ENCODE peak calls at places on chromosomes 7 and 10, in five cellular contexts. U, W, G, H and P are unnamed samples. For H3K4me1, the result is how much of the 10 kb centered on the place peaks cover.

GRCh38 chr7:115775981-115776380 is 254.6 kb downstream of the TFEC start:
- DNase-seq in U (no peak), W (peak), G (no peak), H (no peak), P (no peak)

GRCh38 chr7:138814806-138815332 is 16.9 kb upstream of the ATP6V0A4 start:
- DNase-seq in U (peak), W (no peak), G (no peak), H (no peak), P (no peak)

GRCh38 chr7:11760372-11760771 is 71.6 kb downstream of the THSD7A start:
- DNase-seq in U (peak), W (no peak), G (no peak), H (no peak), P (peak)

GRCh38 chr10:28587270-28587969 is 54.5 kb downstream of the WAC start:
- DNase-seq in U (no peak), W (peak), G (no peak), H (no peak), P (no peak)

GRCh38 chr10:98231417-98231816 is 36.6 kb downstream of the LOXL4 start:
- DNase-seq in U (no peak), W (no peak), G (no peak), H (no peak), P (no peak)

GRCh38 chr10:60818134-60818770 is 40.0 kb downstream of the CDK1 start:
- DNase-seq in U (no peak), W (no peak), G (no peak), H (no peak), P (no peak)

GRCh38 chr10:132417957-132418441 is 21.0 kb downstream of the PWWP2B start:
- DNase-seq in U (no peak), W (peak), G (no peak), H (no peak), P (no peak)

GRCh38 chr10:77034795-77035194 is 602.8 kb downstream of the KCNMA1 start:
- DNase-seq in U (no peak), W (no peak), G (no peak), H (no peak), P (no peak)

GRCh38 chr10:72306215-72306760 is 32.6 kb downstream of the DDIT4 start:
- DNase-seq in U (no peak), W (no peak), G (no peak), H (no peak), P (no peak)

GRCh38 chr7:260441-261281 is 29.3 kb upstream of the FOXL3 start:
- DNase-seq in U (no peak), W (no peak), G (peak), H (peak), P (no peak)

GRCh38 chr7:80372415-80372814 is 139.4 kb downstream of the GNAT3 start:
- DNase-seq in U (peak), W (no peak), G (no peak), H (no peak), P (no peak)

GRCh38 chr7:43785425-43785824 is 26.9 kb downstream of the BLVRA start:
- DNase-seq in U (peak), W (peak), G (peak), H (no peak), P (no peak)

GRCh38 chr10:46250898-46251856 is 35.6 kb upstream of the ANTXRL start:
- DNase-seq in U (no peak), W (no peak), G (no peak), H (no peak), P (no peak)

GRCh38 chr10:23826399-23826798 is 382.5 kb upstream of the KIAA1217 start:
- DNase-seq in U (peak), W (peak), G (no peak), H (no peak), P (no peak)

GRCh38 chr7:50584386-50584785 is 19.2 kb upstream of the DDC start:
- DNase-seq in U (no peak), W (no peak), G (no peak), H (no peak), P (no peak)

GRCh38 chr10:90969148-90969547 is 48.3 kb upstream of the ANKRD1 start:
- DNase-seq in U (no peak), W (no peak), G (no peak), H (no peak), P (no peak)

GRCh38 chr7:130921391-130922180 is 187.6 kb upstream of the KLF14 start:
- DNase-seq in U (no peak), W (peak), G (peak), H (no peak), P (peak)

GRCh38 chr10:15188629-15189028 is 20.1 kb upstream of the NMT2 start:
- DNase-seq in U (no peak), W (no peak), G (no peak), H (peak), P (no peak)

GRCh38 chr7:100489121-100489520 is 5.4 kb downstream of the NYAP1 start:
- DNase-seq in U (no peak), W (no peak), G (peak), H (no peak), P (no peak)

GRCh38 chr10:19889279-19889678 is 73.0 kb downstream of the PLXDC2 start:
- DNase-seq in U (no peak), W (no peak), G (no peak), H (no peak), P (no peak)

GRCh38 chr7:37988721-37989650 is 68.5 kb downstream of the EPDR1 start:
- DNase-seq in U (no peak), W (peak), G (no peak), H (no peak), P (no peak)

GRCh38 chr10:93604145-93604544 is 3.1 kb upstream of the RBP4 start:
- DNase-seq in U (no peak), W (no peak), G (no peak), H (no peak), P (no peak)

GRCh38 chr7:131803861-131804260 is 247.4 kb upstream of the PODXL start:
- DNase-seq in U (no peak), W (no peak), G (no peak), H (no peak), P (no peak)

GRCh38 chr10:117159390-117159789 is 21.3 kb upstream of the VAX1 start:
- DNase-seq in U (no peak), W (no peak), G (no peak), H (no peak), P (no peak)

GRCh38 chr7:43302211-43302711 is 189.8 kb downstream of the HECW1 start:
- DNase-seq in U (no peak), W (no peak), G (no peak), H (no peak), P (no peak)

GRCh38 chr10:43998021-43998809 is 349.5 kb upstream of the ZNF32 start:
- DNase-seq in U (no peak), W (no peak), G (no peak), H (no peak), P (no peak)

GRCh38 chr10:128883126-128884060 is 583.6 kb upstream of the MGMT start:
- DNase-seq in U (no peak), W (no peak), G (no peak), H (no peak), P (no peak)

GRCh38 chr10:128058746-128059125 is 67.5 kb downstream of the MKI67 start:
- DNase-seq in U (no peak), W (no peak), G (peak), H (no peak), P (no peak)

GRCh38 chr7:149761307-149761706 is 12.1 kb downstream of the ZNF467 start:
- DNase-seq in U (no peak), W (no peak), G (no peak), H (no peak), P (no peak)

GRCh38 chr10:61899045-61899444 is 2.5 kb upstream of the ARID5B start:
- DNase-seq in U (no peak), W (no peak), G (no peak), H (peak), P (no peak)

GRCh38 chr10:36534471-36535002 is 590.9 kb upstream of the ANKRD30A start:
- DNase-seq in U (peak), W (no peak), G (no peak), H (no peak), P (no peak)

GRCh38 chr7:16579216-16579615 is 52.6 kb downstream of the LRRC72 start:
- DNase-seq in U (no peak), W (no peak), G (no peak), H (no peak), P (no peak)

GRCh38 chr7:21063106-21063505 is 276.4 kb upstream of the SP8 start:
- DNase-seq in U (no peak), W (no peak), G (no peak), H (no peak), P (no peak)

GRCh38 chr7:122448893-122449589 is 144.5 kb upstream of the FEZF1 start:
- DNase-seq in U (no peak), W (no peak), G (no peak), H (no peak), P (no peak)

GRCh38 chr10:61663466-61663865 is 737 bp downstream of the CABCOCO1 start:
- DNase-seq in U (no peak), W (no peak), G (no peak), H (no peak), P (no peak)

DNA sequence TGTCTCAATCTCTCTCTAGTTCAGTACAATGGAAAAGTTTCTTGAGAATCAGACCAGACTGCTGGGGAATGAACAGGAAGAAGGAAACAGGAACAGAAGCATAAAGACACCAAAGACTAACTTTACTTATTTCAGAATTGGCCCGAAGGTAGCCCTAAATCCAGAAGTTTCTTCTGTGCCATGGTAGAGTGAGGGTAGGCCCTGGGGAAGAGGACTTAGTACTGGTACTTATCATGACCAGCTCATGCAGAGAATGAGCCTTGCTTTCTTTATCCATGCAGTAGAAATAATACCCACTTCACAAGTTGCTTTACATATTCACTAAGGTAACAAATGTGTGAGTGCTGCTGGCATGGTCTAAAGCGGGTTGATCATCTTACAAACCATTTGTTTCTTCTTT is 153.8 kb downstream of the CELF2 start:
- DNase-seq in U (no peak), W (no peak), G (no peak), H (no peak), P (no peak)
- H3K4me1 ChIP-seq in U (under half), W (under half), G (half or more), H (half or more), P (under half)

DNA sequence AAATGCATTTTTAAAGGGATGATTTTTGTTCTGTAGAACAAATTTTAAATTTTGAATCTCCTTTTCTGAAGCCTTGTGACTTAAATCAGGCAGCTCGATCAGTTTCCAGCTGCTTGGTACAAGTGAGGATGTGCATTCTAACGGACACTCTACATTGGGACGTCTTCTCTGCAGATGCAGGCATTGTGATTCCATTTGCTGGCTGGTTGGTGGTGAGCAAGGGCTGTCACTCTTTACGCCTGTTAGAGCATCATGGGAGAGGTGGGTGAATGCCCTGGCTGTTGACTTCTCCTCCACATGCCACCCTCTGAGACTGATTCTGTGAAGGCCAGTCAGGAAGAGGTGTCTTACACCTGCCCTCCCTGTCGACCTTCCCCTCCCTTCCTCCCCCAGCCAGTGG is 240.5 kb upstream of the RNF32 start:
- DNase-seq in U (no peak), W (no peak), G (no peak), H (no peak), P (no peak)
- H3K4me1 ChIP-seq in U (under half), W (under half), G (under half), H (under half), P (under half)

GRCh38 chr10:79139124-79139835 is 70.5 kb downstream of the ZMIZ1 start:
- DNase-seq in U (no peak), W (peak), G (peak), H (no peak), P (no peak)

GRCh38 chr10:79137404-79137803 is 68.6 kb downstream of the ZMIZ1 start:
- DNase-seq in U (no peak), W (no peak), G (no peak), H (no peak), P (no peak)

GRCh38 chr10:79137826-79138225 is 69.1 kb downstream of the ZMIZ1 start:
- DNase-seq in U (no peak), W (peak), G (peak), H (no peak), P (no peak)

GRCh38 chr10:79140083-79140793 is 71.5 kb downstream of the ZMIZ1 start:
- DNase-seq in U (no peak), W (no peak), G (no peak), H (no peak), P (no peak)

GRCh38 chr10:79138449-79139123 is 69.8 kb downstream of the ZMIZ1 start:
- DNase-seq in U (no peak), W (no peak), G (no peak), H (no peak), P (no peak)
- H3K4me1 ChIP-seq in U (half or more), W (under half), G (half or more), H (under half), P (under half)

GRCh38 chr7:45021604-45022296 is 21.7 kb downstream of the CCM2 start:
- DNase-seq in U (no peak), W (no peak), G (no peak), H (no peak), P (no peak)

GRCh38 chr7:45013465-45013967 is 13.5 kb downstream of the CCM2 start:
- DNase-seq in U (no peak), W (no peak), G (no peak), H (peak), P (no peak)

GRCh38 chr7:45020915-45021314 is 20.9 kb downstream of the CCM2 start:
- DNase-seq in U (no peak), W (no peak), G (no peak), H (no peak), P (no peak)

GRCh38 chr7:45015313-45015712 is 15.3 kb downstream of the CCM2 start:
- DNase-seq in U (no peak), W (no peak), G (no peak), H (no peak), P (no peak)

DNA sequence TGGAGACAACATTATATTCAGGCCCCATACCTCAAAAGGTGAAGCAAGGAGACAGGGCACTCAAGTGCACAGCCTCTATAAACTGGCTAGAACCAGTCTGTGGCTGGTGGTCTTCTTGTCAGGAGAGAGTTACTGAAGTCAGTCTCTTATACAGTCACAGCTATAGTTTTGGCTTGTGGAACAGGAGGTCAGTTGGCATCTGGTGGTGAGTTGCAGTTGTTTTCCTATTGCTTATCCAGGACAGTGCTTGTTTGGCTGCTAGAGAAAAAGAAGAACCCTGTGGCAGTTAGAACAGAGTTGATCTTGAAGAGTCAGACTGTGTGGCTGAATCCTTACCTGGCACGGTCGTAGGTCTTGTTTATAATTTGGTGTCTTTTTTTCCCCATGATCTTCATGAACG is 17.3 kb downstream of the CCM2 start:
- DNase-seq in U (no peak), W (no peak), G (no peak), H (no peak), P (no peak)
- H3K4me1 ChIP-seq in U (under half), W (under half), G (under half), H (under half), P (under half)